ENCODE peak calls at places on chromosome 1, in six cellular contexts. L is A172; P is endodermal cell; M is HCEC 1CT; T is stimulated activated CD4-positive, alpha-beta T cell treated with anti-CD3 and anti-CD28 coated beads, Interleukin-12 subunit alpha, Interleukin-12 subunit beta, amount 100 ng/mL, for 4 hours; J is psoas muscle. K is an unnamed sample.

GRCh38 chr1:5897281-5897680 is 94.9 kb downstream of the NPHP4 start:
- DNase-seq in L (no peak), P (peak; percentile 88), M (no peak), T (no peak), J (no peak), K (no peak)

GRCh38 chr1:43531453-43531905 is 796 bp downstream of the PTPRF start:
- DNase-seq in L (no peak), P (peak; percentile 83), M (no peak), T (peak; percentile 3), J (peak; percentile 35), K (peak; percentile 55)

GRCh38 chr1:37037675-37038074 is 3.4 kb upstream of the GRIK3 start:
- DNase-seq in L (no peak), P (peak; percentile 56), M (no peak), T (no peak), J (no peak), K (no peak)

GRCh38 chr1:159492575-159493323 is 43.1 kb downstream of the OR10J5 start:
- DNase-seq in L (peak; percentile 91), P (no peak), M (peak; percentile 86), T (no peak), J (no peak), K (no peak)

GRCh38 chr1:187067160-187067559 is 238.4 kb downstream of the PLA2G4A start:
- DNase-seq in L (no peak), P (no peak), M (no peak), T (no peak), J (no peak), K (no peak)

GRCh38 chr1:86155807-86156561 is 588 bp downstream of the COL24A1 start:
- DNase-seq in L (no peak), P (peak; percentile 79), M (peak; percentile 42), T (no peak), J (peak; percentile 23), K (peak; percentile 72)

GRCh38 chr1:208782186-208782585 is 538.0 kb upstream of the PLXNA2 start:
- DNase-seq in L (no peak), P (no peak), M (no peak), T (no peak), J (no peak), K (peak; percentile 48)

GRCh38 chr1:118404024-118404423 is 219.0 kb upstream of the SPAG17 start:
- DNase-seq in L (no peak), P (no peak), M (no peak), T (no peak), J (no peak), K (no peak)

GRCh38 chr1:177517556-177517955 is 346.8 kb downstream of the BRINP2 start:
- DNase-seq in L (no peak), P (no peak), M (peak; percentile 10), T (no peak), J (no peak), K (no peak)

GRCh38 chr1:165699577-165699976 is 1.2 kb upstream of the ALDH9A1 start:
- DNase-seq in L (no peak), P (no peak), M (no peak), T (no peak), J (no peak), K (no peak)

GRCh38 chr1:24641646-24642151 is 1.4 kb upstream of the SRRM1 start:
- DNase-seq in L (peak; percentile 1), P (peak; percentile 73), M (no peak), T (peak; percentile 30), J (peak; percentile 56), K (peak; percentile 57)

GRCh38 chr1:14989931-14990728 is 163.4 kb upstream of the TMEM51 start:
- DNase-seq in L (no peak), P (no peak), M (no peak), T (no peak), J (no peak), K (no peak)

K was measured in DMS53.